ENCODE peak calls at places on chromosomes 4 and X, in five cellular contexts. D is fibroblast of mammary gland, F is MM.1S, Y is heart left ventricle, P is dorsolateral prefrontal cortex. C is an unnamed sample.

GRCh38 chrX:41127476-41128192 is 42.4 kb downstream of the USP9X start:
- DNase-seq in D (no peak), Y (no peak), F (peak; percentile 28), P (no peak), C (no peak)

GRCh38 chr4:8085491-8086479 is 72.8 kb downstream of the ABLIM2 start:
- DNase-seq in D (no peak), F (no peak), Y (peak; percentile 19), P (no peak), C (no peak)

GRCh38 chr4:172776203-172776896 is 392.3 kb upstream of the GALNT7 start:
- DNase-seq in P (no peak), D (no peak), F (no peak), Y (no peak), C (no peak)

GRCh38 chrX:389021-389441 is 2.3 kb upstream of the PPP2R3B start:
- DNase-seq in P (peak; percentile 83), F (no peak), D (no peak), Y (no peak), C (no peak)

GRCh38 chrX:136858007-136858756 is 22.3 kb downstream of the RBMX start:
- DNase-seq in P (no peak), D (no peak), F (no peak), Y (no peak), C (no peak)

GRCh38 chr4:176309772-176310171 is 10.0 kb upstream of the SPCS3 start:
- DNase-seq in P (no peak), D (peak; percentile 23), Y (no peak), F (no peak), C (peak; percentile 58)

GRCh38 chrX:14673764-14674163 is 144.4 kb downstream of the GLRA2 start:
- DNase-seq in D (peak; percentile 91), Y (no peak), P (no peak), F (no peak), C (peak; percentile 90)

GRCh38 chr4:128604840-128605239 is 204.7 kb upstream of the JADE1 start:
- DNase-seq in P (no peak), Y (no peak), F (no peak), D (no peak), C (peak; percentile 90)

GRCh38 chr4:184248216-184248615 is 30.5 kb upstream of the ENPP6 start:
- DNase-seq in Y (no peak), P (no peak), D (peak; percentile 42), F (no peak), C (peak; percentile 39)

GRCh38 chr4:88276952-88277710 is 7.2 kb downstream of the PPM1K start:
- DNase-seq in D (no peak), P (no peak), Y (no peak), F (no peak), C (no peak)

GRCh38 chrX:21730011-21730410 is 27.9 kb downstream of the SMPX start:
- DNase-seq in P (no peak), F (no peak), Y (no peak), D (no peak), C (no peak)

GRCh38 chr4:30837131-30837539 is 117.0 kb downstream of the PCDH7 start:
- DNase-seq in F (no peak), Y (no peak), P (no peak), D (no peak), C (peak; percentile 12)

GRCh38 chr4:180745019-180745418 is 1498.2 kb upstream of the TENM3 start:
- DNase-seq in D (no peak), F (no peak), Y (no peak), P (no peak), C (peak; percentile 5)

GRCh38 chrX:29012867-29013266 is 425.6 kb downstream of the IL1RAPL1 start:
- DNase-seq in F (peak; percentile 73), D (no peak), P (no peak), Y (no peak), C (no peak)

GRCh38 chrX:132612990-132613564 is 124.2 kb upstream of the MBNL3 start:
- DNase-seq in D (peak; percentile 28), Y (peak; percentile 30), P (peak; percentile 39), F (peak; percentile 22), C (peak; percentile 42)

GRCh38 chr4:84892950-84893349 is 73.5 kb downstream of the WDFY3 start:
- DNase-seq in Y (no peak), P (no peak), D (no peak), F (no peak), C (no peak)

GRCh38 chrX:24542756-24543155 is 77.7 kb downstream of the PDK3 start:
- DNase-seq in P (no peak), Y (no peak), D (peak; percentile 6), F (no peak), C (no peak)

GRCh38 chr4:31422006-31422405 is 701.8 kb downstream of the PCDH7 start:
- DNase-seq in D (no peak), F (no peak), P (no peak), Y (no peak), C (no peak)

GRCh38 chr4:152289963-152290362 is 245.9 kb downstream of the FBXW7 start:
- DNase-seq in Y (no peak), P (no peak), D (peak; percentile 13), F (no peak), C (no peak)

GRCh38 chr4:168221298-168221697 is 97.3 kb downstream of the DDX60 start:
- DNase-seq in P (no peak), Y (no peak), F (no peak), D (peak; percentile 87), C (peak; percentile 83)

GRCh38 chr4:141645611-141646340 is 9.4 kb downstream of the IL15 start:
- DNase-seq in P (no peak), D (peak; percentile 92), F (no peak), Y (no peak), C (peak; percentile 78)

GRCh38 chr4:164617426-164617825 is 136.5 kb upstream of the SMIM31 start:
- DNase-seq in F (no peak), P (no peak), D (no peak), Y (no peak), C (no peak)

GRCh38 chr4:26719954-26720552 is 136.2 kb downstream of the TBC1D19 start:
- DNase-seq in Y (no peak), F (no peak), D (peak; percentile 54), P (no peak), C (peak; percentile 31)

GRCh38 chr4:159101983-159102622 is 776 bp upstream of the RAPGEF2 start:
- DNase-seq in D (no peak), F (no peak), P (no peak), Y (no peak), C (no peak)

GRCh38 chr4:165827018-165827417 is 46.0 kb upstream of the TLL1 start:
- DNase-seq in Y (no peak), F (no peak), P (no peak), D (no peak), C (peak; percentile 68)

GRCh38 chrX:141732031-141732430 is 33.5 kb upstream of the SPANXD start:
- DNase-seq in D (peak; percentile 3), P (no peak), Y (no peak), F (no peak), C (peak; percentile 1)

GRCh38 chr4:11635336-11635735 is 206.6 kb upstream of the HS3ST1 start:
- DNase-seq in D (peak; percentile 31), F (no peak), P (no peak), Y (no peak), C (peak; percentile 95)

GRCh38 chr4:165433529-165433928 is 54.7 kb downstream of the CPE start:
- DNase-seq in P (no peak), D (no peak), F (no peak), Y (no peak), C (peak; percentile 53)

GRCh38 chr4:41304221-41304620 is 47.5 kb downstream of the UCHL1 start:
- DNase-seq in Y (no peak), F (no peak), P (no peak), D (no peak), C (peak; percentile 14)

GRCh38 chr4:53997901-53998300 is 66.5 kb downstream of the CHIC2 start:
- DNase-seq in F (no peak), D (no peak), Y (no peak), P (no peak), C (no peak)

GRCh38 chrX:20362268-20363002 is 95.7 kb upstream of the RPS6KA3 start:
- DNase-seq in P (no peak), Y (no peak), D (peak; percentile 64), F (no peak), C (peak; percentile 72)

GRCh38 chr4:158208931-158209640 is 1.2 kb upstream of the TMEM144 start:
- DNase-seq in Y (no peak), P (no peak), F (peak; percentile 46), D (no peak), C (no peak)

DNA sequence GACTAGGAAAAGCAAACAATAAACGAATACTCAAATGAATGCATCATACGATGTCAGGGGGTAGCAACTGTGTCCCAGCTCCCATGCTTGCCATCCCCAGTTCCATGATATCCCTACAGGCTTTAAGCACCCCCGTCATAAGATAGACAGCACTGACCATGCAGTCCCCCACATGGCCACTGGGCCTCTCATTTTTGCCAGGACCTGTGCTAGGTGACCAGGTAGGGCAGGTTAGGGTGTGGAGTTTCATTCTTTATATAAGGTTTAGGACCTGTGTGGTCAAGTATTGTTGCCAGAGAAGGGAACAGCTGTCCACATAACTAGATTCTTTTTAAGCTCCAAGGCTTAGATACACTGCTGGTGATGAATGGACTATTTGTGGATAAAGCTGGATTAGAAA is 9.7 kb downstream of the PPEF2 start:
- DNase-seq in P (no peak), F (no peak), Y (no peak), D (no peak), C (peak; percentile 21)
- TF ChIP-seq CTCF in P (no peak), F (peak; percentile 25), Y (no peak), D (peak; percentile 25), C (peak; percentile 18)

DNA sequence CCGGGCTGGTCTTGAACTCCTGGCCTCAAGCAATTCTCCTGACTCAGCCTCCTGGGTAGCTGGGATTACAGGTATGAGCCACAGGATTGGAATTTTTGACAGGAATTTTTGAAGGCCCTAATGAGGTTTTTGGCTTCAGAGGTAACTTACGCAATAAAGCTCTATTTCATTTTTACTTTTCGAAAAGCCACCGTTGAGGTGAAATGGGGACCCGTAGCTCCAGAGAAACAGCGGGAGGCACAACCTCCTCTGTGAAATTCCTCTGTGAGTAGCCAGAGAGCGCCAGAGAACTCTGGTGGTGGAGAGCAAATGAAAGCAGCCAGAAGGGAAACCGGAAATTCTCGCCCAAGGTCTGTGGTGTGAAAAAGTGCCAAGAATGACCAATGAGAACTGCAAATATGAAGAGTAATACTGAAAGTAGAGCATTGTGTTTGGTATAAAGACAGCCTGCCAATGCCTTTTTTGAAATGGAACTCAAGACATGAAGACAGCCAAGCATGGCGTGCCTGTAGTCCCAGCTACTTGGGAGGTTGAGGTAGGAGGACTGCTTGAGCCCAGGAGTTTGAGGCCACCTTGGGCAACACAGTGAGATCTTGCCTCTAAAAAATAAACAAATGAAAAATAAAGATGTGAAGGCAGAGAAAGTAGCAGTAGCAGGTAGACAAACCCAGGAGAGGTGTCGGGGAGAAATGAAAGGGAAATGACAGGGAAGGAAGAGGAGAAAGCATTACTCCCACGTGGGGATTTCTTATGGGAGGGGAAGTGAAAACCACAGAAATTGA is 33.0 kb upstream of the TMEM131L start:
- DNase-seq in Y (peak; percentile 66), P (no peak), D (peak; percentile 87), F (peak; percentile 95), C (peak; percentile 88)
- H3K4me3 ChIP-seq in Y (peak overlapping the region; percentile 26), P (no peak overlapping the region), D (no peak overlapping the region), F (peak overlapping the region; percentile 48), C (no peak overlapping the region)

GRCh38 chr4:56626963-56627362 is 54.1 kb downstream of the HOPX start:
- DNase-seq in F (peak; percentile 19), P (no peak), Y (no peak), D (no peak), C (no peak)
- TF ChIP-seq CTCF in F (peak; percentile 35), P (no peak), Y (no peak), D (no peak), C (no peak)

DNA sequence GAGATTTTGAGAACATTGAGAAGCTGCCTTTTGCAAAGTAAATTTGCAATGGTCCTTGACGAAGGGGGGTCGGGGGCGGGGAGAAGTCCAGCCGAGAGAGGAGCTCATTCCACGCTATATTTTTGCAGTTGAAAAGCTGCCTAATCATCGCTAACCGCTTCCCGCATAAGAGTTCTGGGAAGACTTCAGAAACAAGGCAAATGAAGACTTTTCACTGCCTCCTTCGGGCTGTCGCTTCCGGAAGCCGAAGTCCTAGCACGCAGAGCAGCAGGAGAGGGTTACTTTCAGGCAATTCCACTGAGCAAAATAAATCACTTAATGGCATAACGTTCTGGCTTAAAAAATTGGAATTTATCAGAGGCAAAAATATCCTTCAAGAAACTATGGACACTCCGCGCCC is 2.7 kb upstream of the LRAT start:
- DNase-seq in P (no peak), Y (no peak), F (no peak), D (no peak), C (no peak)
- H3K4me3 ChIP-seq in P (no peak overlapping the region), Y (no peak overlapping the region), F (no peak overlapping the region), D (no peak overlapping the region), C (no peak overlapping the region)